ENCODE peak calls at places on chromosomes 1 and 21, in five cellular contexts. W is astrocyte of the spinal cord, I is sigmoid colon, Y is gastrocnemius medialis, H is PC-3. G is an unnamed sample.

GRCh38 chr1:220818421-220819173 is 31.9 kb downstream of the MTARC1 start:
- DNase-seq in W (peak; percentile 77), Y (no peak), I (peak; percentile 95), H (no peak), G (peak; percentile 73)

GRCh38 chr1:216722841-216723240 is 388 bp downstream of the ESRRG start:
- DNase-seq in Y (no peak), I (no peak), H (no peak), W (no peak), G (no peak)

GRCh38 chr1:154934358-154934948 is 2.1 kb downstream of the PMVK start:
- DNase-seq in H (no peak), I (no peak), Y (no peak), W (no peak), G (no peak)

GRCh38 chr1:173467426-173467825 is 9.7 kb upstream of the PRDX6 start:
- DNase-seq in Y (no peak), H (no peak), W (peak; percentile 17), I (no peak), G (peak; percentile 59)

GRCh38 chr1:247102381-247102780 is 1.8 kb downstream of the ZNF669 start:
- DNase-seq in H (peak; percentile 74), I (no peak), W (peak; percentile 42), Y (no peak), G (peak; percentile 7)

GRCh38 chr1:158793604-158794003 is 12.6 kb upstream of the OR6N2 start:
- DNase-seq in I (no peak), H (no peak), Y (no peak), W (no peak), G (no peak)

GRCh38 chr1:115462677-115463076 is 124.6 kb upstream of the NGF start:
- DNase-seq in H (no peak), I (no peak), Y (no peak), W (no peak), G (no peak)

GRCh38 chr1:74570797-74571492 is 58.5 kb upstream of the LRRC53 start:
- DNase-seq in H (no peak), W (no peak), Y (no peak), I (no peak), G (no peak)

GRCh38 chr1:8053878-8054567 is 27.9 kb upstream of the ERRFI1 start:
- DNase-seq in H (no peak), I (peak; percentile 61), W (no peak), Y (no peak), G (no peak)

GRCh38 chr1:240559781-240560180 is 52.2 kb downstream of the GREM2 start:
- DNase-seq in Y (no peak), I (no peak), W (no peak), H (no peak), G (peak; percentile 36)

GRCh38 chr1:60427194-60427593 is 353.6 kb upstream of the C1orf87 start:
- DNase-seq in W (no peak), H (peak; percentile 6), I (no peak), Y (no peak), G (peak; percentile 2)

GRCh38 chr1:198416276-198416675 is 124.2 kb downstream of the ATP6V1G3 start:
- DNase-seq in W (peak; percentile 37), I (no peak), H (no peak), Y (no peak), G (peak; percentile 77)

GRCh38 chr1:89615676-89616598 is 17.0 kb upstream of the LRRC8C start:
- DNase-seq in H (peak; percentile 37), W (no peak), I (no peak), Y (no peak), G (no peak)

GRCh38 chr1:183995322-183996035 is 42.0 kb downstream of the COLGALT2 start:
- DNase-seq in H (no peak), W (no peak), I (no peak), Y (no peak), G (peak; percentile 60)

GRCh38 chr21:36576441-36576840 is 96.5 kb upstream of the CLDN14 start:
- DNase-seq in W (no peak), H (no peak), Y (no peak), I (no peak), G (no peak)

GRCh38 chr1:88557044-88557443 is 127.0 kb upstream of the PKN2 start:
- DNase-seq in Y (no peak), I (no peak), H (no peak), W (no peak), G (no peak)

GRCh38 chr1:216523043-216523442 is 99.8 kb upstream of the USH2A start:
- DNase-seq in I (no peak), H (no peak), Y (no peak), W (no peak), G (no peak)

GRCh38 chr1:231354330-231355020 is 16.4 kb downstream of the SPRTN start:
- DNase-seq in W (peak; percentile 12), H (no peak), I (no peak), Y (no peak), G (peak; percentile 44)

GRCh38 chr1:35885961-35886558 is 3.1 kb downstream of the AGO1 start:
- DNase-seq in Y (no peak), W (no peak), I (no peak), H (no peak), G (no peak)

GRCh38 chr21:33071878-33072306 is 2.0 kb downstream of the OLIG1 start:
- DNase-seq in H (no peak), Y (no peak), W (peak; percentile 18), I (no peak), G (no peak)

GRCh38 chr1:60621524-60621923 is 460.8 kb upstream of the NFIA start:
- DNase-seq in Y (no peak), I (no peak), W (peak; percentile 64), H (no peak), G (peak; percentile 58)

GRCh38 chr1:87061742-87062156 is 147.3 kb downstream of the HS2ST1 start:
- DNase-seq in I (no peak), H (peak; percentile 73), W (peak; percentile 27), Y (no peak), G (peak; percentile 14)

GRCh38 chr21:16420086-16420724 is 690.4 kb downstream of the USP25 start:
- DNase-seq in I (peak; percentile 71), H (no peak), Y (peak; percentile 57), W (peak; percentile 87), G (peak; percentile 89)

GRCh38 chr1:27001570-27002360 is 8.3 kb downstream of the TRNP1 start:
- DNase-seq in H (peak; percentile 46), W (no peak), Y (peak; percentile 41), I (peak; percentile 82), G (no peak)

GRCh38 chr1:90835661-90836344 is 118.7 kb upstream of the BARHL2 start:
- DNase-seq in I (peak; percentile 65), W (no peak), Y (no peak), H (no peak), G (no peak)

GRCh38 chr21:45455321-45456013 is 50.5 kb downstream of the COL18A1 start:
- DNase-seq in Y (no peak), H (peak; percentile 69), W (peak; percentile 52), I (no peak), G (peak; percentile 35)

GRCh38 chr21:42684109-42684916 is 30.9 kb downstream of the PDE9A start:
- DNase-seq in H (peak; percentile 28), Y (no peak), I (peak; percentile 77), W (no peak), G (no peak)

GRCh38 chr1:78420185-78420584 is 70.6 kb upstream of the PTGFR start:
- DNase-seq in Y (no peak), H (no peak), I (no peak), W (peak; percentile 41), G (no peak)

GRCh38 chr1:23177438-23178380 is 9.1 kb upstream of the LUZP1 start:
- DNase-seq in H (peak; percentile 67), Y (peak; percentile 34), W (peak; percentile 80), I (peak; percentile 91), G (peak; percentile 78)

GRCh38 chr1:89905391-89906058 is 84.7 kb downstream of the LRRC8D start:
- DNase-seq in H (peak; percentile 52), I (no peak), Y (no peak), W (no peak), G (peak; percentile 20)

GRCh38 chr1:211639500-211640361 is 35.7 kb downstream of the NEK2 start:
- DNase-seq in W (peak; percentile 92), H (peak; percentile 70), Y (no peak), I (peak; percentile 19), G (peak; percentile 93)

GRCh38 chr1:19988269-19989006 is 9.0 kb upstream of the PLA2G2A start:
- DNase-seq in W (no peak), I (no peak), H (no peak), Y (no peak), G (no peak)

GRCh38 chr1:93690921-93691789 is 9.5 kb upstream of the BCAR3 start:
- DNase-seq in H (no peak), I (peak; percentile 46), W (no peak), Y (no peak), G (no peak)

GRCh38 chr1:167926486-167926997 is 9.9 kb upstream of the DCAF6 start:
- DNase-seq in W (no peak), H (no peak), I (no peak), Y (no peak), G (no peak)
- TF ChIP-seq CTCF in W (no peak), H (no peak), I (no peak), Y (no peak), G (no peak)

DNA sequence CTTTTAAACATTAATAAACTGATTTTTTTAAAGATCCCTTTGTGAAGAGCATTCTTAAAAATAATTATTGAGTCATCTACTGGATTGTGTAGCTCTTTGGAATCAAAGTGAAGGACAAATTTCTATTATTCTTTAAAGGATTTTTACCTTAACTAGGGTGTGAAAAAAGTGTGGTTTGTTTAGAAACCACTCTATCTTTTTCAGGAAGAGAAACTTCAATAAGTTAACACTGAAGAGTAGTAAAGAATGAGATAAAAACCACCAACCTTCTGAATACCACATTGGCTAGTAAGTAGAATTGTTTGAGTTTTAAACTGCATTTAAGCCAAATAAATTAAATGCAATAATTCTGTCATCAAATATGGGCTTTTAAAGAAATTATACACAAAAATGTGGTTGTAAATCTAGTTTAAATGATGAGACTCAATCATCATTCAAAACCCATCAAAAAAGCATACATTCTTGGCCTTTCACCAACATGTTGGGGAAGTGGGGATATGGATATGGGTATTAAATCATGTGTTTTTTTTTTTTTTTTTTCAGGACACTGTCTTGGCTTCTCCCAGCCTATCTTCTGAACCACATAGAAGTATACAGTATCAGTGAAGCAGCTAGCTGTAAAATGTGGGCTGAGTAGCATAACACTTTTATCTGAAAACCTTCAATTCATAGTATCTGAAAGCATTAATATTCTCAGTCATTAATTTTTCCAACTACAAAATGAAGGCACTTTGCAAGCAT is 4.8 kb downstream of the S1PR1 start:
- DNase-seq in I (no peak), Y (no peak), H (no peak), W (no peak), G (no peak)
- H3K4me3 ChIP-seq in I (no peak overlapping the region), Y (peak overlapping the region; percentile 70), H (no peak overlapping the region), W (no peak overlapping the region), G (no peak overlapping the region)

GRCh38 chr1:214658785-214659184 is 55.8 kb downstream of the CENPF start:
- DNase-seq in I (no peak), W (peak; percentile 51), Y (no peak), H (peak; percentile 46), G (peak; percentile 45)
- TF ChIP-seq CTCF in I (no peak), W (peak; percentile 60), Y (no peak), H (peak; percentile 65), G (peak; percentile 36)

DNA sequence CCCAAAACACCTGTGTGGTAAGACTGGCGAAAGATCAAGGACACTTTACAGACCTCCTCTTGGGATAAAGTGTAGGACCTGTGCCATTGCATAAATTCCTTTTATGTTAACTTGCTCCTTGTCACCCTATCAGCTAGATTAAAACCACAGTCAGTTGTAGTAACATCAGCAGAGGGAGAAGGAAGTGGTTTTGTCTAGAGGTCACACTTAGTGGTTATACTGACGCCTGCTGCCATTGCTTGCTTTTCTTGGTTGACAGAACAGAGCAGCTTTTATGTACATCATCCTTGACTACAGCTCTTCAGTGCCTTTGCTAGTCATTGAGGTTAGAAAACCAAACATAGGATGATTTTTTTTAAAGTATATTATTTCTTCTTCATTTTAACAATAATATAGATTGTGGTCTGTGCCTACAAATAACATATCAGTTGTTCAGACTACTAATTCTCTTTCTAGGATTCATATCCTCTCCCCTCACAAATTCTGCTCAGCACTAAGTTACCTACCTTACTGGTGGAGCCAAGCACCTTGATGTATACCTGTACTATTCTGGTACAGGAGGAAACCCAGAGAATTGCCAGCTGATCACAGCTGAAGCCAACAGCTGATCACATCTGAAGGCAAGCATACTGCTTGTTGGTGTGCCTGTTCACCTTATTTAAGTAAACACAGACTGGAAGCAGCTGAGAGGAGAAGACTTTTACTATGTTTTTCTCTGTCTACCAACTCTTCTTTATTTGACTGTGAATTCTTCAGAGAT is 101.6 kb downstream of the PBX1 start:
- DNase-seq in W (peak; percentile 63), Y (no peak), I (no peak), H (peak; percentile 70), G (peak; percentile 25)
- H3K4me3 ChIP-seq in W (no peak overlapping the region), Y (no peak overlapping the region), I (no peak overlapping the region), H (peak overlapping the region; percentile 38), G (no peak overlapping the region)